ENCODE peak calls at places on chromosome 7, in six cellular contexts. L, N, O, A, Q and S are unnamed samples.

GRCh38 chr7:99039384-99039891 is 104.5 kb downstream of the SMURF1 start:
- DNase-seq in O (no peak), N (no peak), Q (no peak), A (no peak), L (no peak), S (no peak)

GRCh38 chr7:100683659-100684533 is 10.2 kb downstream of the GIGYF1 start:
- DNase-seq in A (no peak), Q (no peak), O (no peak), N (no peak), L (no peak), S (no peak)

GRCh38 chr7:115724400-115725056 is 306.0 kb downstream of the TFEC start:
- DNase-seq in L (no peak), A (peak; percentile 20), O (no peak), N (peak; percentile 10), Q (no peak), S (no peak)

GRCh38 chr7:118629898-118630469 is 405.5 kb downstream of the ANKRD7 start:
- DNase-seq in N (no peak), L (no peak), A (no peak), Q (no peak), O (no peak), S (no peak)

GRCh38 chr7:78530351-78530750 is 731.8 kb downstream of the PHTF2 start:
- DNase-seq in A (peak; percentile 76), O (peak; percentile 9), L (no peak), N (no peak), Q (no peak), S (no peak)

GRCh38 chr7:12212051-12212485 is 974 bp downstream of the TMEM106B start:
- DNase-seq in N (peak; percentile 15), L (no peak), Q (no peak), O (peak; percentile 10), A (peak; percentile 17), S (no peak)

GRCh38 chr7:99314504-99314903 is 11.2 kb upstream of the ARPC1A start:
- DNase-seq in L (no peak), A (peak; percentile 86), Q (no peak), N (no peak), O (no peak), S (no peak)

GRCh38 chr7:155322530-155322929 is 24.9 kb downstream of the INSIG1 start:
- DNase-seq in A (no peak), L (no peak), Q (no peak), N (peak; percentile 37), O (peak; percentile 20), S (no peak)

GRCh38 chr7:79217468-79217867 is 236.0 kb downstream of the MAGI2 start:
- DNase-seq in N (no peak), A (peak; percentile 78), O (no peak), Q (no peak), L (no peak), S (no peak)

GRCh38 chr7:100400656-100401055 is 27.4 kb downstream of the PILRA start:
- DNase-seq in O (no peak), A (peak; percentile 9), N (no peak), Q (no peak), L (no peak), S (peak; percentile 37)

GRCh38 chr7:112421666-112422486 is 28.4 kb upstream of the IFRD1 start:
- DNase-seq in Q (no peak), N (no peak), L (no peak), O (peak; percentile 30), A (peak; percentile 39), S (no peak)

GRCh38 chr7:149199234-149199990 is 4.1 kb downstream of the ZNF282 start:
- DNase-seq in L (no peak), O (no peak), Q (no peak), N (no peak), A (peak; percentile 40), S (no peak)

GRCh38 chr7:50331564-50332208 is 27.2 kb downstream of the IKZF1 start:
- DNase-seq in N (no peak), L (no peak), O (no peak), Q (no peak), A (peak; percentile 14), S (no peak)

GRCh38 chr7:128080169-128080568 is 48.9 kb upstream of the LRRC4 start:
- DNase-seq in L (no peak), N (no peak), Q (no peak), O (no peak), A (no peak), S (no peak)

DNA sequence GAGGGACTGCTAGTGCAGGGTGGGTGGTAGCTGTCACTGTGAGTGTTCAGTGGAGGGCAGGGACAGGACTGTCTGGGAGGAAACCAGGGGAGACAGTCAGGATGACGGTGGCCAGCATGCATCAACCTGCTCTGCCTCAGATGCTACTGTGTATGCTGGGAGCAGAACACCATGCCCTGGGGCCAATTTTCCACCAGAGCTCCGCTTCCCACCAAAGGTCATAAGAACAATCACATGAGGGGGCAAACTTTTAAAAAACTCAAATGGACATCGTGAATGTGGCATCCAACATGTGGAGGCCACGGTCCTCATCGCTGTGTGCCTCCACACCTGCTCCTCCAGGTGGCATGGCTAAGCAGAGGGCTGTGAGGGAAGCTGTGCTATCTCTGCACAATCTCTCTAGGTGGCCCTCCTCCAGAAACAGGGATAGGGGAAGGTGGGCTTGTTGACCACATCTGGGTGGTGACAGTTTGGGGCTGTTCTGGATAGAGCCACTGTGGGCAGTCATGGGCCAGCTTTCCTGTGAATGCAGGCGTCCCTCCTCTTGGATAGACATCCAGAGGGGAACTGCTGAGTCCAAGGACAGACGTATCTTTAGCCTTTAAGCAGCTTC is 411.0 kb downstream of the PTPRN2 start:
- DNase-seq in O (no peak), L (no peak), N (no peak), Q (no peak), A (no peak), S (no peak)
- TF ChIP-seq CTCF in O (no peak), L (no peak), N (no peak), Q (no peak), A (no peak), S (no peak)

GRCh38 chr7:1144269-1144771 is 15.7 kb downstream of the ZFAND2A start:
- DNase-seq in Q (no peak), A (peak; percentile 39), L (no peak), O (peak; percentile 8), N (no peak), S (no peak)
- TF ChIP-seq CTCF in Q (peak; percentile 26), A (peak; percentile 42), L (peak; percentile 14), O (no peak), N (no peak), S (peak; percentile 29)

DNA sequence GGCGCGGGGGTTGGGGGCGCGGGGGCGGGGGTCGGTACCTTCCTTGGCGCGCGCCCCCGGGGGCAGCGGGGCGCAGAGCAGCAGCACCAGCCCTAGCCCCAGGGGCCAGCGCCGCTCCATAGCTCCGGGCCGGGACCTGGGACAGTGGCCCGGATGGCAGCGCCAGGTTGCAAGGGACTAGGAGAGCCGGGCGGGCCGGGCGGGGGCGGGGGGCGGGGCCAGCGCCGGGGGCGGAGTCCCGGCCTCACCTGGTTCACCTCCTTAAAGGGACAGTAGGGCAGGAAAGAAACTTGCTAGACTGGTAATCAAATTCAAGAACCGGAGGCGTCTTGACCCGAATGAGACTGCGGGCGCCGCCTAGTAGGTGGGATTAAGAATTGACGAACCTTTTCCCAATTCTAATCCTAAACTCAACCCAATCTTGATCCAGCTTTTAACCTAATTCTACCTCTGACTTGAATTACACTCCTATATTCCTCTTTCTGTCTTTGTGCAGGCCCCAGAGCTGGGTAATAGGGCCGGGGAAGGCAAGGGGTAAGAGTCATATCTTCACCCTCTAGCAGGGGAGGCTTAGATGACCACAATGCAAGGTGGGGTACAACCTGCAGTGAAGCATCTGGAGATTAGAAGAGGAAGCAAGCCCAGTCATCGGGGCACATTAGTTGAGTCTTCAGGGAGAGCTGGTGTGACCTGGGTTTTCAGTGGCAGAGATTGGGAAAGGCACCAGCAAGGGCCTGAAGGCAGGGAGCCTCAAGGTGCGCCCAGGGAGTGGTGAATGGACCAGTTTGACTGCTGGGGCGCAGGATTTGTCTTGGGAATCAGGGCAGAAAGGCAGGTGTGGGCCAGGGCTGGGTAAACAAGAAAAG is at the start of gene EPHA1:
- DNase-seq in L (peak; percentile 66), A (peak; percentile 92), O (peak; percentile 30), N (peak; percentile 76), Q (peak; percentile 45), S (no peak)
- TF ChIP-seq CTCF in L (no peak), A (peak; percentile 64), O (peak; percentile 40), N (peak; percentile 83), Q (peak; percentile 71), S (peak; percentile 65)

DNA sequence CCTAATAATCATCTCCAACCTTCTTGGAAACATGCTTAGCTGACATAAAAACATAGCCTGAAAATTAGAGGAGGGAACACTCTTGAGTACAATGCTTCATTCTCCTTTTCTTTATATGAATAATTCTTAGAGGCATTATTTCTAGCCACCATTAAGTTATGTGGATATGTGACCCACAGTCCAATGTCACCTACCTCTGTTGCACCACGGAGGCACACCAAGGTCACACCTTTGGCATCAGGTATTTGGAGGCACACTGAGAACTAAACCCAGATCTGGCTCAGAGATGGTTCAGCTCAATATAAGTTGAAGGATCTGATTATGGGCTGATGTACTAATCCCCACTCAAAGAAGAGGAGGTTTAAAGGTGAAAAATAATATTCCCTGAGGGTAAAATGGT is 385.1 kb downstream of the POM121L12 start:
- DNase-seq in L (no peak), Q (no peak), A (no peak), O (no peak), N (no peak), S (no peak)
- TF ChIP-seq CTCF in L (no peak), Q (no peak), A (no peak), O (no peak), N (no peak), S (no peak)

DNA sequence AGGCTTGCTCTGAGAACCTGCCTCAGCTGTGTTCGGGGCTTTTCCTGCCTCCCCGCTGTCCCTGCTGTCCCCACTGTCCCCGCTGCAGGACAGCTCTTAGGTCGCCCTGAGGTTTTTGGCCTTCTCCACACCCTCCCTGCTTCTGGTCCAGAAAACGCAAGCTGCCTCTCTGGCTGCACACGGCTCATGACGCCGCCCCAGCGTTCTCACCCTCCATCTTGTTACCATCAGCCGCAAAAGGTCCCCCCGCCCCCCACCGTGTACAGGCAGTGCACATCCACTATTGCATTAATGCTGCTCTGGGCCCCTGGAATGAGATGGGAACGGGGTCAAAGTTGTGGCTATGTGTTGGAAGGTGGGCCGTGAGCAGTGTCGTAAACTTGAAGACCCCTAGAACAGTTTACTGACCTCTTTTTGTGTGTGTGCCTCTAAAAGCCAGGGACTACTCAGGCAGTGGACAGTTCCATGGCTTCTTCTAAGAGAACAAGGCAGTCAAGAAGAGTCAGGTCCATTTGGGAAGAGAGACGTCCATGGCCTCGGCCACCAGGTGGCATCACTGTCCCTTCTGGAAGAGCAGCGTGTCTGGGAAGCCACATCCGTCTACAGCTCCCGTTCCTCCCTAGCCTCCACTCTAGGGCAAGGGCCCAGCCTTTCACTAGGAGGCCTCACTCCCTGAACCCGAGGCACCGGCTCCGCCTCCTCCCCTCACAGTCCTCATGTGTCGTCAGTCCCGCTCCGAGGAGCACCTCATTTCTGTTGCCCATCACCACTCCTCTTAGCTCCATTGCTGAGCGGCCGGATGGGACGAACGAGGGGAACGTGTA is 38.5 kb upstream of the MKRN1 start:
- DNase-seq in L (peak; percentile 84), Q (peak; percentile 79), O (peak; percentile 95), A (peak; percentile 89), N (peak; percentile 92), S (peak; percentile 91)
- TF ChIP-seq CTCF in L (peak; percentile 88), Q (peak; percentile 85), O (peak; percentile 90), A (peak; percentile 94), N (peak; percentile 96), S (peak; percentile 91)